ENCODE peak calls at places on chromosomes 13 and 19, in eight cellular contexts. A is right lobe of liver, Y is Karpas-422, F is left ventricle myocardium inferior, U is fibroblast of lung, D is gastrocnemius medialis, S is A549, L is vagina. M is an unnamed sample.
A peak's percentile ranks its signal among the peaks of the same experiment; 100 is the strongest.

GRCh38 chr19:53076984-53077383 is 26.2 kb downstream of the ZNF160 start:
- DNase-seq in A (peak; percentile 27), Y (peak; percentile 60), F (peak; percentile 63), U (peak; percentile 43), D (no peak), S (peak; percentile 28), L (no peak), M (peak; percentile 73)

GRCh38 chr13:43057653-43058317 is 34.4 kb downstream of the DNAJC15 start:
- DNase-seq in A (no peak), Y (no peak), F (no peak), U (peak; percentile 58), D (no peak), S (no peak), L (no peak), M (no peak)

GRCh38 chr19:51751655-51752054 is at the start of gene FPR1:
- DNase-seq in A (no peak), Y (peak; percentile 95), F (no peak), U (peak; percentile 53), D (no peak), S (no peak), L (no peak), M (no peak)

GRCh38 chr19:18776288-18776594 is 14.9 kb downstream of the COMP start:
- DNase-seq in A (no peak), Y (no peak), F (no peak), U (peak; percentile 68), D (no peak), S (no peak), L (no peak), M (no peak)

GRCh38 chr19:10412257-10412977 is 7.9 kb upstream of the PDE4A start:
- DNase-seq in A (no peak), Y (no peak), F (no peak), U (no peak), D (no peak), S (no peak), L (no peak), M (no peak)

GRCh38 chr19:14375055-14375581 is 6.1 kb upstream of the ADGRE5 start:
- DNase-seq in A (peak; percentile 53), Y (peak; percentile 63), F (peak; percentile 44), U (no peak), D (peak; percentile 14), S (no peak), L (no peak), M (peak; percentile 14)

GRCh38 chr13:33101835-33102234 is 85.6 kb downstream of the KL start:
- DNase-seq in A (no peak), Y (no peak), F (no peak), U (no peak), D (no peak), S (no peak), L (no peak), M (no peak)

GRCh38 chr19:49542446-49542845 is 14.6 kb downstream of the RCN3 start:
- DNase-seq in A (no peak), Y (no peak), F (no peak), U (no peak), D (no peak), S (no peak), L (no peak), M (no peak)

GRCh38 chr19:38062959-38063786 is 156.2 kb downstream of the SIPA1L3 start:
- DNase-seq in A (no peak), Y (no peak), F (no peak), U (peak; percentile 43), D (no peak), S (no peak), L (no peak), M (peak; percentile 39)

GRCh38 chr19:6417713-6418561 is 6.7 kb downstream of the KHSRP start:
- DNase-seq in A (no peak), Y (peak; percentile 38), F (no peak), U (peak; percentile 13), D (no peak), S (peak; percentile 23), L (no peak), M (no peak)

GRCh38 chr13:63843766-63844699 is 2428.4 kb upstream of the PCDH20 start:
- DNase-seq in A (no peak), Y (no peak), F (no peak), U (no peak), D (no peak), S (no peak), L (no peak), M (no peak)

GRCh38 chr13:80717834-80718233 is 376.9 kb upstream of the SPRY2 start:
- DNase-seq in A (no peak), Y (no peak), F (no peak), U (no peak), D (no peak), S (no peak), L (no peak), M (no peak)

DNA sequence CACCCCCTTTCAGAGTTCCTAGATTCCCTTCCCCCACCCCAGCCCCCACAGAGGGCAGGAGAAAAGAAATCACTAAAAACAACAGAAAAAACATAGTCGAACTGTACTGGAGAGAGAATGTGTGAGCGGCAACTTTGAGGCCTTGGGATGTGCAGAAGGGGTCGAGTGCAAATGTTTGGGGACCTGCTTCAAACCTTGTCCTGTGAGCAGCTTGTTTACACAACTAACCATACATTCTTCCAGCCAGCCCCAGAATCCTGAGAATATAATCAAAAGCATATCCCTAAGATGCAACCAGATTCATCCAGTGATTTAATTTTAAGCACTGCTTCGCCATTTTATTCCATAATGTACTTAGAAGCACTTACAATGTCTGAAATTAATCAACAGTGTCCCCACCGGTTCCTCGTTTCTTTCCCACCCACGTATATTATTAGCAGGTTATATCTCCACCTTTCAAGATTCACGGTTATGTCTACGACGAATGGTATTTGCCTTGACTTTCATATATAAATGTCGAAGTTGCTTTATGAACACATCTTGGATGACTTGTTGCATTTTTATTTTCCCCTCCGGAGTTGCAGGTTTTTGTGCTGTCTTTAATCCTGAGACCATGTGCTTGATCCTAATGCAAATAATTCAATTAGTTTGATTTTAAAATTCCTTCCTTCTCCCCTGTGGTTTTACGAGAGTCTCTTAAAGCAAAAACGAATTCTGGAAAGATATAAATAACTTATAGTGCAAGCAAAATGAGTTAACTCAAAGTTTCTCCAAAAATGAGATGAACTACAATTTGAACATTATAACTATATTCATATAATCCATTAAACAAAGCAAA is 107.6 kb downstream of the ZIC5 start:
- DNase-seq in A (no peak), Y (no peak), F (no peak), U (no peak), D (no peak), S (no peak), L (no peak), M (no peak)
- H3K4me1 ChIP-seq in A (no peaks in the 10 kb centered on the region), Y (peaks cover 62% of the 10 kb centered on the region), F (no peaks in the 10 kb centered on the region), U (no peaks in the 10 kb centered on the region), D (no peaks in the 10 kb centered on the region), S (no peaks in the 10 kb centered on the region), L (no peaks in the 10 kb centered on the region), M (peaks cover 13% of the 10 kb centered on the region)

GRCh38 chr13:97253581-97254293 is 31.6 kb downstream of the MBNL2 start:
- DNase-seq in A (no peak), Y (no peak), F (no peak), U (no peak), D (no peak), S (no peak), L (peak; percentile 52), M (no peak)

GRCh38 chr13:97250560-97250959 is 28.4 kb downstream of the MBNL2 start:
- DNase-seq in A (no peak), Y (no peak), F (no peak), U (no peak), D (no peak), S (no peak), L (no peak), M (no peak)

GRCh38 chr13:97254809-97255208 is 32.7 kb downstream of the MBNL2 start:
- DNase-seq in A (no peak), Y (no peak), F (no peak), U (peak; percentile 93), D (no peak), S (peak; percentile 56), L (peak; percentile 62), M (no peak)

GRCh38 chr13:97249797-97250495 is 27.8 kb downstream of the MBNL2 start:
- DNase-seq in A (no peak), Y (no peak), F (no peak), U (no peak), D (no peak), S (no peak), L (peak; percentile 47), M (no peak)

DNA sequence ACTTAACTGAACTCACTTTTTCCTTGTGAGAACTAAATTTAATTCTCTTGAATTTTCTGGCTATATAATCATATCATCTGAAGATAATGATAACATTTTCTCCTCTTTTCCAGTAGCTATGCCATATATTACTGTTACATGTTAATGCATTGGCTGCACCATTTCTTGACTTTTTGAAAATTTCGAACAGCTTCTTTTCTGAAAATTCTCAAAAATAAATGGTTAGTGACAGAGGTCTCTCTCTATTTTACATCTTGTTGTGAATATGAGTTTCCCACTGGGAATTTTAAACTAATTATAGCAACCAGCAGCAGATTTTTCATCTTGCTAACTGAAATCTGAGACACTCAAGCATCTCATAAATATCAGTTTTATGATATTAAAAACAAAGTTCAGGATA is 30.6 kb downstream of the MBNL2 start:
- DNase-seq in A (no peak), Y (no peak), F (no peak), U (no peak), D (no peak), S (no peak), L (no peak), M (no peak)
- H3K4me1 ChIP-seq in A (peaks cover 55% of the 10 kb centered on the region), Y (peaks cover 3% of the 10 kb centered on the region), F (peaks cover 88% of the 10 kb centered on the region), U (peaks cover 29% of the 10 kb centered on the region), D (peaks cover 87% of the 10 kb centered on the region), S (peaks cover 83% of the 10 kb centered on the region), L (peaks cover 76% of the 10 kb centered on the region), M (peaks cover 48% of the 10 kb centered on the region)

GRCh38 chr13:99226493-99226892 is 25.8 kb downstream of the UBAC2 start:
- DNase-seq in A (no peak), Y (no peak), F (no peak), U (peak; percentile 32), D (no peak), S (no peak), L (no peak), M (no peak)

GRCh38 chr13:99227331-99227900 is 26.8 kb downstream of the UBAC2 start:
- DNase-seq in A (no peak), Y (no peak), F (no peak), U (no peak), D (no peak), S (no peak), L (no peak), M (no peak)

GRCh38 chr13:99224019-99224418 is 23.4 kb downstream of the UBAC2 start:
- DNase-seq in A (no peak), Y (peak; percentile 79), F (no peak), U (no peak), D (no peak), S (no peak), L (no peak), M (no peak)

GRCh38 chr13:99227909-99228688 is 27.4 kb downstream of the UBAC2 start:
- DNase-seq in A (no peak), Y (peak; percentile 68), F (no peak), U (no peak), D (peak; percentile 40), S (no peak), L (no peak), M (no peak)

GRCh38 chr13:99225078-99225477 is 24.4 kb downstream of the UBAC2 start:
- DNase-seq in A (no peak), Y (peak; percentile 82), F (no peak), U (no peak), D (no peak), S (no peak), L (no peak), M (no peak)
- H3K4me1 ChIP-seq in A (no peaks in the 10 kb centered on the region), Y (peaks cover 100% of the 10 kb centered on the region), F (peaks cover 92% of the 10 kb centered on the region), U (peaks cover 5% of the 10 kb centered on the region), D (peaks cover 89% of the 10 kb centered on the region), S (peaks cover 11% of the 10 kb centered on the region), L (peaks cover 68% of the 10 kb centered on the region), M (peaks cover 14% of the 10 kb centered on the region)

GRCh38 chr19:13057744-13058143 is 44.9 kb downstream of the LYL1 start:
- DNase-seq in A (no peak), Y (no peak), F (no peak), U (no peak), D (no peak), S (no peak), L (no peak), M (no peak)
- H3K4me1 ChIP-seq in A (peaks cover 11% of the 10 kb centered on the region), Y (peaks cover 6% of the 10 kb centered on the region), F (peaks cover 100% of the 10 kb centered on the region), U (peaks cover 62% of the 10 kb centered on the region), D (peaks cover 98% of the 10 kb centered on the region), S (peaks cover 37% of the 10 kb centered on the region), L (peaks cover 100% of the 10 kb centered on the region), M (peaks cover 95% of the 10 kb centered on the region)